ENCODE peak calls at places on chromosomes 6 and 20, in ten cellular contexts. B, J, K, L, C, V, I, M, D and F are unnamed samples.

GRCh38 chr6:155040154-155040553 is 45.0 kb downstream of the TIAM2 start:
- DNase-seq in J (no peak), B (no peak), L (no peak), V (no peak), C (no peak), D (no peak), I (no peak), K (no peak), M (no peak), F (no peak)

GRCh38 chr6:44341095-44341890 is 1.2 kb upstream of the SPATS1 start:
- DNase-seq in V (no peak), M (no peak), D (no peak), I (no peak), B (no peak), J (no peak), L (no peak), C (no peak), K (no peak), F (no peak)

GRCh38 chr6:53033764-53034163 is 31.4 kb upstream of the FBXO9 start:
- DNase-seq in C (peak; percentile 21), B (no peak), L (no peak), V (peak; percentile 88), I (peak; percentile 83), D (peak; percentile 90), J (no peak), M (no peak), K (no peak), F (no peak)

GRCh38 chr6:26172496-26172958 is 85.3 kb downstream of the HFE start:
- DNase-seq in J (peak; percentile 69), M (no peak), V (peak; percentile 46), D (peak; percentile 59), K (peak; percentile 60), B (no peak), I (peak; percentile 61), L (no peak), C (no peak), F (peak; percentile 34)

GRCh38 chr6:44022296-44022661 is 105.0 kb downstream of the MRPL14 start:
- DNase-seq in L (no peak), B (no peak), I (peak; percentile 43), J (no peak), D (peak; percentile 68), M (no peak), V (no peak), K (no peak), C (peak; percentile 58), F (peak; percentile 74)

GRCh38 chr6:112008482-112008881 is 45.4 kb upstream of the CCN6 start:
- DNase-seq in B (no peak), V (no peak), I (peak; percentile 56), L (no peak), J (no peak), D (no peak), C (no peak), K (no peak), M (no peak), F (no peak)

GRCh38 chr6:131787079-131787478 is 20.7 kb upstream of the ENPP1 start:
- DNase-seq in B (no peak), M (no peak), I (peak; percentile 35), D (no peak), J (no peak), C (peak; percentile 49), K (no peak), L (no peak), V (no peak), F (no peak)

GRCh38 chr20:44073011-44073674 is 113.8 kb downstream of the JPH2 start:
- DNase-seq in D (no peak), K (no peak), J (no peak), C (no peak), V (no peak), M (no peak), L (no peak), B (no peak), I (no peak), F (no peak)

GRCh38 chr6:139605350-139605749 is 230.9 kb upstream of the CITED2 start:
- DNase-seq in D (peak; percentile 98), M (no peak), J (no peak), K (no peak), I (peak; percentile 48), C (peak; percentile 58), L (no peak), B (no peak), V (peak; percentile 91), F (no peak)

GRCh38 chr20:54014301-54014914 is 56.0 kb downstream of the BCAS1 start:
- DNase-seq in D (peak; percentile 6), K (no peak), C (no peak), L (no peak), I (no peak), V (no peak), J (no peak), B (no peak), M (no peak), F (no peak)

GRCh38 chr20:3128585-3128984 is 31.1 kb downstream of the FASTKD5 start:
- DNase-seq in D (no peak), V (no peak), J (no peak), L (no peak), C (no peak), M (no peak), B (no peak), K (no peak), I (no peak), F (no peak)

GRCh38 chr6:144248470-144249301 is 36.4 kb upstream of the UTRN start:
- DNase-seq in B (no peak), D (peak; percentile 96), L (no peak), V (peak; percentile 80), I (peak; percentile 91), M (no peak), K (no peak), C (peak; percentile 7), J (peak; percentile 37), F (no peak)